ENCODE peak calls at places on chromosomes 12 and 14, in seven cellular contexts. One of them, this sample, is unnamed.

GRCh38 chr14:70660967-70661871 is 19.5 kb downstream of the TTC9 start:
- DNase-seq in stomach: peak
- DNase-seq in HCT116: no peak
- DNase-seq in HL-60: peak
- DNase-seq in HepG2: no peak
- DNase-seq in Panc1: no peak
- DNase-seq in spleen: no peak
- DNase-seq in this sample: no peak

GRCh38 chr12:27969901-27970390 is 2.6 kb downstream of the PTHLH start:
- DNase-seq in stomach: peak
- DNase-seq in HCT116: peak
- DNase-seq in HL-60: peak
- DNase-seq in HepG2: peak
- DNase-seq in Panc1: no peak
- DNase-seq in spleen: peak
- DNase-seq in this sample: peak

GRCh38 chr12:132040906-132041606 is 91.3 kb downstream of the EP400 start:
- DNase-seq in stomach: no peak
- DNase-seq in HCT116: no peak
- DNase-seq in HL-60: no peak
- DNase-seq in HepG2: no peak
- DNase-seq in Panc1: no peak
- DNase-seq in spleen: no peak
- DNase-seq in this sample: peak

GRCh38 chr12:19227190-19227879 is 97.8 kb downstream of the PLEKHA5 start:
- DNase-seq in stomach: no peak
- DNase-seq in HCT116: no peak
- DNase-seq in HL-60: no peak
- DNase-seq in HepG2: no peak
- DNase-seq in Panc1: no peak
- DNase-seq in spleen: no peak
- DNase-seq in this sample: no peak

GRCh38 chr14:69376439-69376838 is 21.7 kb downstream of the ERH start:
- DNase-seq in stomach: no peak
- DNase-seq in HCT116: no peak
- DNase-seq in HL-60: peak
- DNase-seq in HepG2: peak
- DNase-seq in Panc1: no peak
- DNase-seq in spleen: no peak
- DNase-seq in this sample: no peak

GRCh38 chr12:9064815-9065606 is 50.7 kb downstream of the A2M start:
- DNase-seq in stomach: peak
- DNase-seq in HCT116: peak
- DNase-seq in HL-60: no peak
- DNase-seq in HepG2: peak
- DNase-seq in Panc1: no peak
- DNase-seq in spleen: peak
- DNase-seq in this sample: peak

GRCh38 chr14:35229495-35230089 is 62.6 kb upstream of the PSMA6 start:
- DNase-seq in stomach: no peak
- DNase-seq in HCT116: no peak
- DNase-seq in HL-60: no peak
- DNase-seq in HepG2: peak
- DNase-seq in Panc1: no peak
- DNase-seq in spleen: no peak
- DNase-seq in this sample: no peak

GRCh38 chr14:51807355-51807754 is 53.1 kb upstream of the GNG2 start:
- DNase-seq in stomach: no peak
- DNase-seq in HCT116: no peak
- DNase-seq in HL-60: no peak
- DNase-seq in HepG2: no peak
- DNase-seq in Panc1: no peak
- DNase-seq in spleen: no peak
- DNase-seq in this sample: no peak

GRCh38 chr12:72144553-72144952 is 127.6 kb upstream of the TRHDE start:
- DNase-seq in stomach: no peak
- DNase-seq in HCT116: no peak
- DNase-seq in HL-60: no peak
- DNase-seq in HepG2: no peak
- DNase-seq in Panc1: no peak
- DNase-seq in spleen: no peak
- DNase-seq in this sample: no peak

GRCh38 chr14:22039938-22040780 is 366.5 kb upstream of the OR4E1 start:
- DNase-seq in stomach: no peak
- DNase-seq in HCT116: peak
- DNase-seq in HL-60: peak
- DNase-seq in HepG2: peak
- DNase-seq in Panc1: no peak
- DNase-seq in spleen: no peak
- DNase-seq in this sample: no peak

GRCh38 chr12:124588689-124589318 is 21.4 kb upstream of the NCOR2 start:
- DNase-seq in stomach: no peak
- DNase-seq in HCT116: no peak
- DNase-seq in HL-60: no peak
- DNase-seq in HepG2: no peak
- DNase-seq in Panc1: no peak
- DNase-seq in spleen: no peak
- DNase-seq in this sample: no peak

GRCh38 chr14:103684471-103684870 is 30.8 kb downstream of the XRCC3 start:
- DNase-seq in stomach: no peak
- DNase-seq in HCT116: no peak
- DNase-seq in HL-60: no peak
- DNase-seq in HepG2: no peak
- DNase-seq in Panc1: no peak
- DNase-seq in spleen: no peak
- DNase-seq in this sample: no peak

GRCh38 chr12:88805692-88806091 is 225.4 kb upstream of the KITLG start:
- DNase-seq in stomach: no peak
- DNase-seq in HCT116: no peak
- DNase-seq in HL-60: peak
- DNase-seq in HepG2: no peak
- DNase-seq in Panc1: no peak
- DNase-seq in spleen: no peak
- DNase-seq in this sample: no peak

GRCh38 chr12:124446364-124446763 is 121.0 kb downstream of the NCOR2 start:
- DNase-seq in stomach: no peak
- DNase-seq in HCT116: no peak
- DNase-seq in HL-60: no peak
- DNase-seq in HepG2: no peak
- DNase-seq in Panc1: no peak
- DNase-seq in spleen: peak
- DNase-seq in this sample: no peak

GRCh38 chr12:132603240-132604107 is 6.9 kb downstream of the LRCOL1 start:
- DNase-seq in stomach: no peak
- DNase-seq in HCT116: no peak
- DNase-seq in HL-60: no peak
- DNase-seq in HepG2: no peak
- DNase-seq in Panc1: no peak
- DNase-seq in spleen: no peak
- DNase-seq in this sample: no peak

GRCh38 chr12:122185494-122186082 is 2.7 kb downstream of the LRRC43 start:
- DNase-seq in stomach: no peak
- DNase-seq in HCT116: no peak
- DNase-seq in HL-60: no peak
- DNase-seq in HepG2: no peak
- DNase-seq in Panc1: no peak
- DNase-seq in spleen: no peak
- DNase-seq in this sample: no peak

GRCh38 chr12:24864796-24865125 is 84.1 kb downstream of the BCAT1 start:
- DNase-seq in stomach: no peak
- DNase-seq in HCT116: no peak
- DNase-seq in HL-60: no peak
- DNase-seq in HepG2: no peak
- DNase-seq in Panc1: no peak
- DNase-seq in spleen: no peak
- DNase-seq in this sample: no peak

GRCh38 chr12:112979281-112979680 is 962 bp downstream of the OAS2 start:
- DNase-seq in stomach: peak
- DNase-seq in HCT116: no peak
- DNase-seq in HL-60: no peak
- DNase-seq in HepG2: no peak
- DNase-seq in Panc1: no peak
- DNase-seq in spleen: peak
- DNase-seq in this sample: no peak

GRCh38 chr14:99245541-99246511 is 26.2 kb downstream of the BCL11B start:
- DNase-seq in stomach: no peak
- DNase-seq in HCT116: no peak
- DNase-seq in HL-60: no peak
- DNase-seq in HepG2: no peak
- DNase-seq in Panc1: no peak
- DNase-seq in spleen: peak
- DNase-seq in this sample: peak

GRCh38 chr12:126847005-126847629 is 1419.9 kb upstream of the TMEM132C start:
- DNase-seq in stomach: no peak
- DNase-seq in HCT116: no peak
- DNase-seq in HL-60: no peak
- DNase-seq in HepG2: no peak
- DNase-seq in Panc1: no peak
- DNase-seq in spleen: no peak
- DNase-seq in this sample: no peak

GRCh38 chr12:54603173-54603814 is 14.8 kb upstream of the PPP1R1A start:
- DNase-seq in stomach: peak
- DNase-seq in HCT116: peak
- DNase-seq in HL-60: peak
- DNase-seq in HepG2: peak
- DNase-seq in Panc1: peak
- DNase-seq in spleen: peak
- DNase-seq in this sample: no peak

GRCh38 chr12:18250313-18250916 is 10.9 kb upstream of the PIK3C2G start:
- DNase-seq in stomach: no peak
- DNase-seq in HCT116: peak
- DNase-seq in HL-60: peak
- DNase-seq in HepG2: peak
- DNase-seq in Panc1: peak
- DNase-seq in spleen: no peak
- DNase-seq in this sample: no peak

GRCh38 chr12:131799828-131800593 is 28.2 kb upstream of the MMP17 start:
- DNase-seq in stomach: no peak
- DNase-seq in HCT116: no peak
- DNase-seq in HL-60: no peak
- DNase-seq in HepG2: no peak
- DNase-seq in Panc1: no peak
- DNase-seq in spleen: no peak
- DNase-seq in this sample: no peak

GRCh38 chr14:104116544-104117340 is 21.6 kb upstream of the KIF26A start:
- DNase-seq in stomach: peak
- DNase-seq in HCT116: peak
- DNase-seq in HL-60: no peak
- DNase-seq in HepG2: no peak
- DNase-seq in Panc1: no peak
- DNase-seq in spleen: peak
- DNase-seq in this sample: peak

DNA sequence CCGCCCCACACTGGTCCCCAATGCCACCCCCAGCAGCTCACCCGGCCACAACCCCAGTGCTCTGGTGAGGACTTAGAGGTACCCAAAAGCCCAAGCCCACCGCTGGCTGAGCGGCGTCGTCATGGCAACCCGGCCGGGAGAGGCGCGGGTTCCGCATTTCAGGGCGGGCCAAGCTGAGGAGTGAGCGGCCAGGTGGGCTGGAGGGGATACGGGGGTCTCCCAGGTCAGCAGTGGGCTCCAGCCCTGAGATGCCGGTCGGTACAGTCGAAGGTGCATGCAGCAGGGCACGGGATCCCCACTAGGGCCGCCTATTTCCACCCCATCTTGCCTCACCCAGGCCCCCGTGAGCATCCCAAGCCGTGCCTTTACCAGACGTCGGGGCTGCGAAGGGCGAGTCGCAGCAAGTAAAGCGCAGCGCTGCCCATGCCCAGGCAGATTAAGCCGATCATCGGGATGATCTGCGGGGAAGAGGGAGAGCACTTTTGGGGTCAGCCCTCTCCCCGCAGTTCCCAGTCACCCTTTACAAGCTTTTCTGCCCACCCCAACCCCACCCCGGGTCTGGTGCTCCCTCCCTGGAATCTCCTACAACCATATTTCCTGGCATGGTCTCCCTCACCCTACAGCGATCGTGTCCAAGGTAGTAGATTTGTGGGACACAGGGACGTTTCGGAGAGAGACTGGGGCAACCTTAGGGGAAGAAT is 6.9 kb downstream of the SHMT2 start:
- DNase-seq in stomach: no peak
- DNase-seq in HCT116: no peak
- DNase-seq in HL-60: no peak
- DNase-seq in HepG2: no peak
- DNase-seq in Panc1: no peak
- DNase-seq in spleen: peak
- DNase-seq in this sample: no peak
- H3K4me3 ChIP-seq in stomach: no peak
- H3K4me3 ChIP-seq in HCT116: no peak
- H3K4me3 ChIP-seq in HL-60: no peak
- H3K4me3 ChIP-seq in HepG2: no peak
- H3K4me3 ChIP-seq in Panc1: no peak
- H3K4me3 ChIP-seq in spleen: peak
- H3K4me3 ChIP-seq in this sample: peak

GRCh38 chr12:47828967-47829482 is 9.3 kb upstream of the HDAC7 start:
- DNase-seq in stomach: peak
- DNase-seq in HCT116: peak
- DNase-seq in HL-60: peak
- DNase-seq in HepG2: no peak
- DNase-seq in Panc1: no peak
- DNase-seq in spleen: peak
- DNase-seq in this sample: peak
- TF ChIP-seq POLR2AphosphoS5 in stomach: peak
- TF ChIP-seq POLR2AphosphoS5 in HCT116: peak
- TF ChIP-seq POLR2AphosphoS5 in HL-60: no peak
- TF ChIP-seq POLR2AphosphoS5 in HepG2: no peak
- TF ChIP-seq POLR2AphosphoS5 in Panc1: no peak
- TF ChIP-seq POLR2AphosphoS5 in spleen: peak
- TF ChIP-seq POLR2AphosphoS5 in this sample: peak

DNA sequence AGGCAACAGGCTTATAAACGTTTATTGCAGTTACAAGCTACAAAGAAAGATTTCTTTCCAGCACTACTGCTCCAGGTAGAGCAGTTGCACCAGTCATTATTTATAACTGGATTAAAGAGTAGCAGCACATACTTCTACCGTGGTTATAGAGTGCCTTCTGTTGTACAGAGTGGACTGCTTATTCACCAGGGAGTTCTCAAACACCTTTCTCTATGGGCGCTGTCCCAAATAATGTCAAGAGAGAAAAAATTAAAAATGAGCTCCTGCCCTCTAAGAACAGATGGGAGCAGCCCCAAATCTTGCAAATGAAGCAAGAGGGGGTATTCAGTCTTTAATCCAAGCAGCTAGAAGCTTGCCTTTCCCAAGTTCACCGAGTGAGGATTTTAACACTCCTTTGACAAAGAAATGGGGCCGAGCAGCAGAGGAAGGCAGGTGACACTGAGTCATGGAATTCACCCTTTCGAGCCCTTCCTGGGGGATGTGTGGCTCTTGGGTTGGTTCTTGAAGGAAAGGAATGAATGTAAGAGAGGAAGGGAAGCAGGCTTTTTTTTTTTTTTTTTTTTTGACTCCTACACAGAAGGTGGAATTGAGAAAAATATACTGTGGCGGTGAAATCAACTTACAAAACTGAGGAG is 181.2 kb downstream of the PRKCH start:
- DNase-seq in stomach: no peak
- DNase-seq in HCT116: no peak
- DNase-seq in HL-60: no peak
- DNase-seq in HepG2: no peak
- DNase-seq in Panc1: no peak
- DNase-seq in spleen: no peak
- DNase-seq in this sample: no peak
- H3K4me3 ChIP-seq in stomach: no peak
- H3K4me3 ChIP-seq in HCT116: no peak
- H3K4me3 ChIP-seq in HL-60: no peak
- H3K4me3 ChIP-seq in HepG2: no peak
- H3K4me3 ChIP-seq in Panc1: no peak
- H3K4me3 ChIP-seq in spleen: no peak
- H3K4me3 ChIP-seq in this sample: no peak

GRCh38 chr12:108724054-108724889 is 7.0 kb downstream of the CORO1C start:
- DNase-seq in stomach: no peak
- DNase-seq in HCT116: no peak
- DNase-seq in HL-60: peak
- DNase-seq in HepG2: no peak
- DNase-seq in Panc1: no peak
- DNase-seq in spleen: no peak
- DNase-seq in this sample: no peak
- TF ChIP-seq POLR2AphosphoS5 in stomach: peak
- TF ChIP-seq POLR2AphosphoS5 in HCT116: no peak
- TF ChIP-seq POLR2AphosphoS5 in HL-60: no peak
- TF ChIP-seq POLR2AphosphoS5 in HepG2: no peak
- TF ChIP-seq POLR2AphosphoS5 in Panc1: no peak
- TF ChIP-seq POLR2AphosphoS5 in spleen: no peak
- TF ChIP-seq POLR2AphosphoS5 in this sample: no peak